ENCODE peak calls at places on chromosomes 3 and 15, in seven cellular contexts. P, S, T, H, Q, O and G are unnamed samples.

GRCh38 chr3:173911446-173911845 is 513.9 kb downstream of the NLGN1 start:
- DNase-seq in O (no peak), T (no peak), H (no peak), P (no peak), S (no peak), Q (no peak), G (no peak)

GRCh38 chr15:78438595-78439285 is 724 bp downstream of the IREB2 start:
- DNase-seq in P (no peak), Q (peak; percentile 49), S (no peak), O (peak; percentile 17), T (peak; percentile 43), H (peak; percentile 18), G (peak; percentile 64)

GRCh38 chr3:139518926-139519842 is 20.4 kb downstream of the RBP1 start:
- DNase-seq in P (no peak), O (no peak), S (no peak), H (no peak), T (no peak), Q (no peak), G (no peak)

GRCh38 chr3:99579246-99579645 is 59.1 kb upstream of the COL8A1 start:
- DNase-seq in Q (no peak), P (no peak), S (no peak), T (no peak), O (no peak), H (peak; percentile 84), G (no peak)

GRCh38 chr3:129602730-129603560 is 3.5 kb downstream of the PLXND1 start:
- DNase-seq in T (peak; percentile 44), Q (no peak), H (peak; percentile 93), S (peak; percentile 91), O (no peak), P (no peak), G (peak; percentile 65)

GRCh38 chr3:119352235-119352634 is 58.1 kb downstream of the ARHGAP31 start:
- DNase-seq in P (no peak), Q (no peak), T (no peak), H (peak; percentile 20), S (no peak), O (no peak), G (peak; percentile 75)

GRCh38 chr3:13419356-13420050 is 619 bp downstream of the NUP210 start:
- DNase-seq in Q (peak; percentile 30), S (peak; percentile 45), P (no peak), H (no peak), T (peak; percentile 51), O (peak; percentile 43), G (peak; percentile 62)

GRCh38 chr3:53823026-53823955 is 22.9 kb downstream of the CHDH start:
- DNase-seq in O (no peak), S (no peak), P (no peak), H (no peak), Q (no peak), T (no peak), G (no peak)

GRCh38 chr3:49865198-49865784 is 4.4 kb downstream of the CAMKV start:
- DNase-seq in H (no peak), P (no peak), Q (no peak), O (no peak), T (no peak), S (no peak), G (no peak)

GRCh38 chr3:139427283-139428060 is 38.0 kb upstream of the COPB2 start:
- DNase-seq in T (peak; percentile 49), S (no peak), Q (peak; percentile 48), O (peak; percentile 73), H (peak; percentile 59), P (peak; percentile 32), G (peak; percentile 76)

GRCh38 chr3:185537369-185537970 is 14.9 kb downstream of the LIPH start:
- DNase-seq in H (peak; percentile 95), O (peak; percentile 92), T (peak; percentile 82), Q (no peak), P (peak; percentile 93), S (peak; percentile 57), G (peak; percentile 98)

GRCh38 chr3:44930911-44931310 is 45.1 kb downstream of the ZDHHC3 start:
- DNase-seq in Q (no peak), H (no peak), O (no peak), T (no peak), S (no peak), P (no peak), G (no peak)

GRCh38 chr3:108407858-108408257 is 102.5 kb downstream of the MYH15 start:
- DNase-seq in Q (no peak), O (no peak), P (no peak), S (no peak), T (no peak), H (no peak), G (peak; percentile 22)

GRCh38 chr15:61112231-61112630 is 116.9 kb downstream of the RORA start:
- DNase-seq in Q (peak; percentile 46), O (no peak), P (no peak), T (no peak), S (no peak), H (no peak), G (no peak)
- TF ChIP-seq CTCF in Q (peak; percentile 30), O (no peak), P (no peak), T (no peak), S (no peak), H (peak; percentile 20), G (no peak)

DNA sequence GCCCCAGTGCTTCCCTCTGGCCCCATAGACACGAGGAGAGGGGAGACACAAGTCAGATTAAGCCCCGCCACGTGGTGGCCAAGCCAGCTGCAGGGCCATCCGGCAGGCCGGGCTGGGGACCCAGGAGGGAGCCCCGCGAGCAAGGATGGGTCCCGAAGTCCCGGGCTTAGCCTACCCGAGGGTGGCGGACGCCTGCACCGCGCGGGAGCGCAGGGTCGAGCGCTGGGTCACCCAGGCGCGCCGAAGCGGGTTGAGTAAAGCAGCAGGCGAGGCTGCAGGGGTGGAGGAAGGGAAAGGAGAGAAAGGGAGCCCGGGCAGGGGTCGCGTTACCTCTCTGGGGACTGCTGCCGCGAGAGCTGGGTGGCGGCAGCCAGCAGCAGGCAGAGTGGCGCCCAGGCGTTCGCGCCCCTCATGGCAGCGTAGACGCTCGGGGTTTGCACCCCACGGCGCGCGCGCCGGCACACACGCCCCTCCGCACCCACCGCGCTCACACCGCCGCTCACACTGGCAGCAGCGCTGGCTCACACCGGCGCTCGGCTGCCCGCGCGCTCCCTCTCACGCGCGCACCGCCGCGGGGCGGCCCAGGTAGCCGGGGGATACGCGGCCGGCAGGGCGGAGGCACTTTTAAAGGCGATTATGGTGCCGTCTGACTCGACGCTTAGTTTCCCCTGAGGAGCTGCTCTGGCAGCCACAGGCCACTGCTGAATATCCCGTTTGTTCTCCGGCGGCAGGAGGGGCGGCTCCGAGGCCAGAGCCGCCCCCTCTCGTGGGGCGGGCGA is at the start of gene PCOLCE2:
- DNase-seq in H (no peak), T (peak; percentile 66), P (no peak), Q (peak; percentile 43), O (peak; percentile 62), S (peak; percentile 57), G (peak; percentile 74)
- TF ChIP-seq CTCF in H (no peak), T (no peak), P (no peak), Q (no peak), O (no peak), S (no peak), G (no peak)

GRCh38 chr3:188834349-188834748 is 337.4 kb upstream of the TPRG1 start:
- DNase-seq in S (no peak), T (no peak), P (no peak), H (no peak), Q (no peak), O (no peak), G (no peak)
- TF ChIP-seq CTCF in S (no peak), T (no peak), P (no peak), H (no peak), Q (peak; percentile 41), O (no peak), G (no peak)

DNA sequence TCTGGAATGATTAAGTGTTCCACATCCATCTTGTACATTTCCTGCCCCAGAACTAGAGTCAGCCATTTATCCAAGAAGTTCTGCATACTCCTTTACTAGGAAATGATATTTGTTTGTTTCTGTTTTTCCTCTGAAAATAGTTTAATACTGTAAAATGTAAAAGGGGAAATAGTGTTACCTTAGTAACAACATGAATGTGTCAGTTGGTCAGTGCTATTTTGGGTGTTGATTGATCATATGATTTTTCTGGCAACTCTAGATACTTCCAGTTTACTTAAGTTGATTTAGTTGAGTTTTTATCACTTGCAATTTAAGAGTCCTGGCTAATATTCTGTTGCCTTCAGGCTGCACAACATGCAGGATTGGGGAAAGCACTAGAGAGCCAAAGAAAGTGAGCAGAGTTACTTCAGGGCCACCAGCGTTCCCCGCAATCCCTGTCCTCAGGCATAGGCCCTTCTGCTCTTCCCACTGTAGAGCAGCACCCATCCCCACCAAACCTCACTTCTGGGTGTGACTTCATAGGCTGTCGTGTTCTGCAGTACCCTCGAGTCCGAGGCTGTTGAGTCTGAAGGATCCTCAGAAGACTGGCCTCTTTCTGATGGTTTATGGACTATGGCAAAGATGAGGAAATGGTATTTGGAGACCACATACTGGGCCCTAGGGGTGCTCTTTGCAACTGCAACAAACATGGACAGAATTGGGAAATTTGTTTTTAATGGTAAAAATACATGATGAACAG is 69.0 kb downstream of the CHD2 start:
- DNase-seq in H (no peak), T (no peak), O (no peak), S (no peak), P (no peak), Q (no peak), G (peak; percentile 42)
- TF ChIP-seq CTCF in H (peak; percentile 39), T (no peak), O (no peak), S (no peak), P (peak; percentile 14), Q (peak; percentile 21), G (no peak)

DNA sequence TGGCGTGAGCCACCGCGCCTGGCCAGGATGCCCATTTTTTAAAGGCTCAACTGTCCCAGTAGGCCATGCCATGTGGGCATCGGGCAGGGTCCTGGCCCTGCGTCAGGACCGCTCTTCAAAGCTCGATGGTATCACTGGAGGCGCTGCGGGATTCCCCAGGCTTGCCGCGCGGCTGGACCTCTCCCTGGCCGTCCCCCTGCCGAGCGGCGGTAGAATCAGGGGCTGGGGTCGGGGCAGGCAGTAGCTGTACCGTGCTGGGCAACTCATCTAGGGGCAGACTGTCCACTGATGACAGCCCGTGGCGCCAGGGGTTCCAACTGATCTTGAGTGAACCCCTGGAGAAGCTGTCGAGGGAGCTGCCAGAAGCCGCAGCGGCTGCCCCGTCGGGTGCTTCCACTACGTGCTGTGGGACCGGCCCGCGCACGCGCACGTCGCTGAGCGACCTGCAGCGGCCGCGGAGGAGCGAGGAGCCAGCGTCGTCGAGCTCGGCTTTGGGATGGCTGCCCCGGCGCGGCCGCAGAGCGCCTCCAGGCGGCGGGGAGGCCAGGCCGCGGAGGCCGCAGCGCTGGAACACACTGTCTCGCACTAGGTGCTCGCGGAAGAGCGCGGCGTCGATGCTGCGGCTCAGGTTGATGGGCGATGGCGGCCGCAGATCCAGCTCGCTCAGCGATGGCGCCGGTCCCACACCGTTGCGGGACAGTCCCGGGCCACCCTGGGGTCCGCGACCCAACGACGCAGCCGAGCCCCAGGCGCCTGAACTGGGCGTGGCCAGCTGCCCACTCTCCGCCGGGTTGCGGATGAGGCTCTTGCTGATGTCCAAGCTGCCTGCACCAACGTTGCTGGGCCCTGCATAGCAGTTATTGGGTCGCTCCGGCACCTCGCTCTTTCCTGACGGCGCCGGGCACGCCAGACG is 5.8 kb downstream of the PRRT3 start:
- DNase-seq in H (peak; percentile 84), Q (peak; percentile 92), P (no peak), O (peak; percentile 93), T (peak; percentile 89), S (peak; percentile 90), G (peak; percentile 94)
- TF ChIP-seq CTCF in H (peak; percentile 51), Q (peak; percentile 33), P (peak; percentile 54), O (peak; percentile 68), T (peak; percentile 79), S (peak; percentile 70), G (peak; percentile 70)

DNA sequence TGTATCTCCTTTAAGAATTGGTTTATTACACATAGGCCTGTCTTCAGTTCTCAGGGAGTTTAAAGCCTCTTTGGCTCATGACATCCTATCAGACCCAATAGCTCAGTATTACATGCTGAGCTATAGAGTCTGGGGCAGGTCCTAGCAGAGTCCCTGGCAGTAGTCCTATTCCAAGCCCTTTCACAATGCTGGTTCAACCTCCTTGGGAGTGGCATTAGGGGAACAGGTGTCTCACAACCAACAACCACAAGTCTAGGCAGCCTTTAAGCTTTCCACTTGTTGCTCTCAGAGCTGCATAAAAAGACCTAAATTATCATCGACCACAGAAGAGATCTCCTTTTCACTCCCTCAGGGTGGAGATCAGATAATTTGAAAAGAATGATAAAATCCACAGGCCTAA is 22.8 kb upstream of the C2CD4B start:
- DNase-seq in Q (no peak), S (no peak), H (no peak), P (no peak), O (no peak), T (no peak), G (no peak)
- TF ChIP-seq CTCF in Q (no peak), S (no peak), H (no peak), P (no peak), O (no peak), T (no peak), G (no peak)